ENCODE peak calls at places on chromosomes 3 and 15, in seven cellular contexts. A is cerebellum; D is activated T-cell treated with anti-CD3 and anti-CD28 coated beads for 24 hours; Z is activated naive CD8-positive, alpha-beta T cell treated with anti-CD3 and anti-CD28 coated beads, Interleukin-2, amount 50 U/mL, for 16 hours; T is MV-4-11; M is activated naive CD4-positive, alpha-beta T cell treated with Interleukin-2 at 50 U/mL for 16 hours; H is uterus. S is an unnamed sample.

GRCh38 chr3:4670352-4670751 is 177.2 kb downstream of the ITPR1 start:
- DNase-seq in H (no peak), T (no peak), A (peak; percentile 3), M (no peak), Z (no peak), D (no peak), S (no peak)

GRCh38 chr3:194782767-194783404 is 97.2 kb downstream of the FAM43A start:
- DNase-seq in D (no peak), Z (no peak), T (no peak), A (no peak), H (no peak), M (no peak), S (no peak)

GRCh38 chr3:98454929-98455328 is 8.1 kb upstream of the OR5K1 start:
- DNase-seq in D (no peak), M (no peak), A (no peak), Z (no peak), T (peak; percentile 58), H (no peak), S (no peak)

GRCh38 chr15:97078556-97078955 is 748.1 kb downstream of the NR2F2 start:
- DNase-seq in Z (no peak), D (no peak), T (no peak), M (no peak), A (no peak), H (no peak), S (no peak)

GRCh38 chr3:149703474-149703873 is 45.6 kb upstream of the WWTR1 start:
- DNase-seq in D (no peak), Z (no peak), M (no peak), A (no peak), H (peak; percentile 84), T (no peak), S (no peak)

GRCh38 chr3:193552911-193553310 is 1.8 kb downstream of the ATP13A4 start:
- DNase-seq in D (no peak), A (no peak), T (no peak), H (no peak), Z (no peak), M (no peak), S (no peak)

GRCh38 chr3:151052329-151052728 is 33.1 kb upstream of the MED12L start:
- DNase-seq in D (no peak), Z (no peak), A (no peak), T (no peak), M (no peak), H (no peak), S (no peak)

GRCh38 chr3:44198957-44199269 is 42.8 kb upstream of the TOPAZ1 start:
- DNase-seq in Z (no peak), A (no peak), M (no peak), D (no peak), T (no peak), H (no peak), S (no peak)

GRCh38 chr3:169146112-169146665 is 517.3 kb downstream of the MECOM start:
- DNase-seq in T (no peak), H (peak; percentile 22), A (no peak), D (no peak), Z (no peak), M (no peak), S (no peak)

GRCh38 chr3:151557068-151557467 is 96.2 kb upstream of the IGSF10 start:
- DNase-seq in T (no peak), H (no peak), M (no peak), Z (no peak), D (no peak), A (no peak), S (no peak)

GRCh38 chr3:71210257-71211002 is 373.1 kb downstream of the FOXP1 start:
- DNase-seq in H (peak; percentile 74), T (peak; percentile 52), D (no peak), Z (no peak), A (no peak), M (no peak), S (no peak)